ENCODE peak calls at places on chromosomes 7 and 10, in nine cellular contexts. One of them, this sample, is unnamed.

GRCh38 chr10:71272122-71272771 is 46.8 kb upstream of the SLC29A3 start:
- DNase-seq in transverse colon: no peak
- DNase-seq in GM12878: no peak
- DNase-seq in suprapubic skin: no peak
- DNase-seq in upper lobe of left lung: no peak
- DNase-seq in spleen: no peak
- DNase-seq in breast epithelium: no peak
- DNase-seq in GM23338: no peak
- DNase-seq in stomach: no peak
- DNase-seq in this sample: no peak

GRCh38 chr10:21122907-21123306 is 225.8 kb upstream of the NEBL start:
- DNase-seq in breast epithelium: no peak
- DNase-seq in GM23338: no peak
- DNase-seq in suprapubic skin: no peak
- DNase-seq in transverse colon: no peak
- DNase-seq in stomach: no peak
- DNase-seq in spleen: no peak
- DNase-seq in upper lobe of left lung: no peak
- DNase-seq in GM12878: no peak
- DNase-seq in this sample: no peak

GRCh38 chr7:2517004-2517403 is 2.6 kb upstream of the LFNG start:
- DNase-seq in GM23338: peak
- DNase-seq in breast epithelium: peak
- DNase-seq in stomach: no peak
- DNase-seq in upper lobe of left lung: no peak
- DNase-seq in spleen: no peak
- DNase-seq in GM12878: no peak
- DNase-seq in transverse colon: no peak
- DNase-seq in suprapubic skin: no peak
- DNase-seq in this sample: no peak

GRCh38 chr7:21946228-21946709 is 570 bp upstream of the CDCA7L start:
- DNase-seq in GM12878: no peak
- DNase-seq in stomach: no peak
- DNase-seq in upper lobe of left lung: peak
- DNase-seq in suprapubic skin: peak
- DNase-seq in GM23338: peak
- DNase-seq in breast epithelium: peak
- DNase-seq in transverse colon: no peak
- DNase-seq in spleen: no peak
- DNase-seq in this sample: no peak

GRCh38 chr7:17532861-17533404 is 234.5 kb downstream of the AHR start:
- DNase-seq in transverse colon: no peak
- DNase-seq in GM23338: no peak
- DNase-seq in spleen: no peak
- DNase-seq in suprapubic skin: no peak
- DNase-seq in breast epithelium: no peak
- DNase-seq in GM12878: no peak
- DNase-seq in stomach: no peak
- DNase-seq in upper lobe of left lung: no peak
- DNase-seq in this sample: no peak

GRCh38 chr7:816751-817671 is 15.3 kb upstream of the SUN1 start:
- DNase-seq in transverse colon: peak
- DNase-seq in GM12878: no peak
- DNase-seq in GM23338: peak
- DNase-seq in breast epithelium: peak
- DNase-seq in upper lobe of left lung: no peak
- DNase-seq in suprapubic skin: no peak
- DNase-seq in spleen: peak
- DNase-seq in stomach: no peak
- DNase-seq in this sample: no peak

GRCh38 chr7:130970696-130971095 is 236.7 kb upstream of the KLF14 start:
- DNase-seq in spleen: no peak
- DNase-seq in upper lobe of left lung: no peak
- DNase-seq in suprapubic skin: no peak
- DNase-seq in stomach: no peak
- DNase-seq in GM23338: no peak
- DNase-seq in GM12878: no peak
- DNase-seq in transverse colon: no peak
- DNase-seq in breast epithelium: no peak
- DNase-seq in this sample: no peak

GRCh38 chr10:87622290-87623004 is 37.2 kb upstream of the PAPSS2 start:
- DNase-seq in GM23338: peak
- DNase-seq in stomach: no peak
- DNase-seq in suprapubic skin: no peak
- DNase-seq in transverse colon: no peak
- DNase-seq in spleen: no peak
- DNase-seq in upper lobe of left lung: no peak
- DNase-seq in GM12878: no peak
- DNase-seq in breast epithelium: no peak
- DNase-seq in this sample: no peak

GRCh38 chr7:48312151-48312550 is 140.9 kb downstream of the ABCA13 start:
- DNase-seq in stomach: no peak
- DNase-seq in GM12878: no peak
- DNase-seq in upper lobe of left lung: no peak
- DNase-seq in spleen: no peak
- DNase-seq in breast epithelium: no peak
- DNase-seq in transverse colon: no peak
- DNase-seq in suprapubic skin: no peak
- DNase-seq in GM23338: no peak
- DNase-seq in this sample: no peak

GRCh38 chr7:147858421-147858820 is 732.1 kb upstream of the C7orf33 start:
- DNase-seq in suprapubic skin: no peak
- DNase-seq in stomach: no peak
- DNase-seq in transverse colon: no peak
- DNase-seq in upper lobe of left lung: no peak
- DNase-seq in GM23338: no peak
- DNase-seq in GM12878: no peak
- DNase-seq in breast epithelium: no peak
- DNase-seq in spleen: no peak
- DNase-seq in this sample: no peak

GRCh38 chr10:52598936-52599335 is 173.6 kb downstream of the MBL2 start:
- DNase-seq in GM12878: no peak
- DNase-seq in GM23338: no peak
- DNase-seq in breast epithelium: no peak
- DNase-seq in transverse colon: no peak
- DNase-seq in upper lobe of left lung: no peak
- DNase-seq in spleen: no peak
- DNase-seq in stomach: no peak
- DNase-seq in suprapubic skin: no peak
- DNase-seq in this sample: no peak

GRCh38 chr7:27046854-27047549 is 48.8 kb downstream of the HOXA1 start:
- DNase-seq in GM12878: no peak
- DNase-seq in GM23338: no peak
- DNase-seq in breast epithelium: no peak
- DNase-seq in suprapubic skin: no peak
- DNase-seq in stomach: no peak
- DNase-seq in spleen: no peak
- DNase-seq in upper lobe of left lung: no peak
- DNase-seq in transverse colon: no peak
- DNase-seq in this sample: peak

GRCh38 chr10:72330059-72330426 is 24.7 kb downstream of the DNAJB12 start:
- DNase-seq in breast epithelium: no peak
- DNase-seq in GM23338: no peak
- DNase-seq in spleen: no peak
- DNase-seq in upper lobe of left lung: no peak
- DNase-seq in suprapubic skin: no peak
- DNase-seq in transverse colon: no peak
- DNase-seq in GM12878: no peak
- DNase-seq in stomach: no peak
- DNase-seq in this sample: no peak

GRCh38 chr10:72329290-72330058 is 25.2 kb downstream of the DNAJB12 start:
- DNase-seq in GM23338: no peak
- DNase-seq in stomach: peak
- DNase-seq in spleen: peak
- DNase-seq in breast epithelium: no peak
- DNase-seq in GM12878: no peak
- DNase-seq in suprapubic skin: peak
- DNase-seq in transverse colon: no peak
- DNase-seq in upper lobe of left lung: peak
- DNase-seq in this sample: no peak

GRCh38 chr10:72328829-72329204 is 25.9 kb downstream of the DNAJB12 start:
- DNase-seq in spleen: no peak
- DNase-seq in upper lobe of left lung: no peak
- DNase-seq in suprapubic skin: peak
- DNase-seq in GM12878: no peak
- DNase-seq in GM23338: no peak
- DNase-seq in breast epithelium: no peak
- DNase-seq in stomach: no peak
- DNase-seq in transverse colon: no peak
- DNase-seq in this sample: no peak

GRCh38 chr10:72331575-72332422 is 22.9 kb downstream of the DNAJB12 start:
- DNase-seq in transverse colon: peak
- DNase-seq in breast epithelium: peak
- DNase-seq in GM23338: peak
- DNase-seq in suprapubic skin: no peak
- DNase-seq in GM12878: peak
- DNase-seq in spleen: peak
- DNase-seq in upper lobe of left lung: peak
- DNase-seq in stomach: peak
- DNase-seq in this sample: no peak

GRCh38 chr10:72328045-72328828 is 26.5 kb downstream of the DNAJB12 start:
- DNase-seq in spleen: no peak
- DNase-seq in transverse colon: peak
- DNase-seq in upper lobe of left lung: peak
- DNase-seq in GM12878: no peak
- DNase-seq in stomach: peak
- DNase-seq in breast epithelium: no peak
- DNase-seq in GM23338: peak
- DNase-seq in suprapubic skin: peak
- DNase-seq in this sample: peak
- TF ChIP-seq CTCF in spleen: peak
- TF ChIP-seq CTCF in transverse colon: peak
- TF ChIP-seq CTCF in upper lobe of left lung: peak
- TF ChIP-seq CTCF in GM12878: peak
- TF ChIP-seq CTCF in stomach: peak
- TF ChIP-seq CTCF in breast epithelium: peak
- TF ChIP-seq CTCF in GM23338: peak
- TF ChIP-seq CTCF in suprapubic skin: peak
- TF ChIP-seq CTCF in this sample: peak

DNA sequence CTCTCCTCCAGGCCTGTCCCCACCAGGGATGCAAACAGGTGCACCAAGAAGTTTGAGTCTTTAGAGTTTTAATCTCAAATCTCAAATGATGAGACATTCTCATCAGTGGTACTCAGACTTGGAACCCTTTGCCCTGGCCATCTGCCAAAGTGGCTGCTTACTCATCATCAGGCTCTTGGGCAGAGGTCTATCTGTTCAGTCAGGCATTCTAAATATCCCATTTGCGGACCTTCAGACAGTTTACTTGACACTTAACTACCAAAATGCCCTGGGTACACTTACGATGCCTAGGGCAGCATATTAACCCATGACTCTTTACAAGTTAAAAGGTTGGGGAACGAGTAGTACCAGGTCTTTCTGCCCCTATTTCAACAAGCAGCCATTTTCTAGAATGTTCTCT is 61.2 kb upstream of the YAE1 start:
- DNase-seq in GM12878: no peak
- DNase-seq in suprapubic skin: no peak
- DNase-seq in GM23338: no peak
- DNase-seq in upper lobe of left lung: no peak
- DNase-seq in transverse colon: no peak
- DNase-seq in breast epithelium: no peak
- DNase-seq in stomach: no peak
- DNase-seq in spleen: no peak
- DNase-seq in this sample: no peak
- TF ChIP-seq POLR2AphosphoS5 in GM12878: no peak
- TF ChIP-seq POLR2AphosphoS5 in suprapubic skin: no peak
- TF ChIP-seq POLR2AphosphoS5 in GM23338: no peak
- TF ChIP-seq POLR2AphosphoS5 in upper lobe of left lung: no peak
- TF ChIP-seq POLR2AphosphoS5 in transverse colon: no peak
- TF ChIP-seq POLR2AphosphoS5 in breast epithelium: no peak
- TF ChIP-seq POLR2AphosphoS5 in stomach: no peak
- TF ChIP-seq POLR2AphosphoS5 in spleen: no peak
- TF ChIP-seq POLR2AphosphoS5 in this sample: no peak

DNA sequence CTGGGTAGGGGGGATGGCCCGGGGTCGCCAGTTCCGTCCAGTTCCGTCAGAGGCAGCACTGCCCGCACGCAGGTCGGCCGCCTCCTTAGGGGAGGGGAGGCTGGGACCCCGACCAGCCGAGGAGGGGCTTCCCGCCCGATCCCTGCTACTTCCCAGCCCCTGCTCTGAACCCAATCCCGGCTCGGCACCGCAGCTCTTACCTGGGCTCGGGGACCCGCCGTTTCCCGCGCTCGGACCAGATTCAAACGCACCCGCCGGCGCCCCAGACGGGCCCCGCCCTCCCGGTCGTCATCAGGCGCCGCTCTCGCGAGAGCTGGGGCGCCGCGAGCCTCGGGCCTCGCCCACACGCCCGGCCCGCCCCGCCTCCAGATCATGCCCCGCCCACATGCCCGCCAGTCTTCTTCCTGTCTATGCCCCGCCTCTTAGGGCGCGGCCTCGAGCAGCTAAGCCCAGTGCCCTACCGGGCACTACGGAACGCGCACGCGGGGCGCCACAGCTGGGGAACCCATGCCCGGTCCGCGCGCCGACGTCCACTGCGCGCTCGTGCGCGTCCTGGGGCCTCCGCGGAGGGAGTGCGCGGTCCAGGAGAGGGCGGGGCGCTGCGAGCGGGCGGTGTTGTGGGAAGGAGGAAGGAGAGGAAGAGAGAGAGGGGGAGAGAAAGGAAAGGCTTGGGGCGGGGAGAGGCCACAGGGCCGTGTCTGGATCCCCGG is at the start of gene NCAPG2:
- DNase-seq in stomach: peak
- DNase-seq in breast epithelium: peak
- DNase-seq in spleen: peak
- DNase-seq in GM12878: peak
- DNase-seq in suprapubic skin: peak
- DNase-seq in GM23338: peak
- DNase-seq in transverse colon: peak
- DNase-seq in upper lobe of left lung: peak
- DNase-seq in this sample: peak
- TF ChIP-seq CTCF in stomach: peak
- TF ChIP-seq CTCF in breast epithelium: peak
- TF ChIP-seq CTCF in spleen: peak
- TF ChIP-seq CTCF in GM12878: no peak
- TF ChIP-seq CTCF in suprapubic skin: peak
- TF ChIP-seq CTCF in GM23338: no peak
- TF ChIP-seq CTCF in transverse colon: peak
- TF ChIP-seq CTCF in upper lobe of left lung: peak
- TF ChIP-seq CTCF in this sample: no peak

DNA sequence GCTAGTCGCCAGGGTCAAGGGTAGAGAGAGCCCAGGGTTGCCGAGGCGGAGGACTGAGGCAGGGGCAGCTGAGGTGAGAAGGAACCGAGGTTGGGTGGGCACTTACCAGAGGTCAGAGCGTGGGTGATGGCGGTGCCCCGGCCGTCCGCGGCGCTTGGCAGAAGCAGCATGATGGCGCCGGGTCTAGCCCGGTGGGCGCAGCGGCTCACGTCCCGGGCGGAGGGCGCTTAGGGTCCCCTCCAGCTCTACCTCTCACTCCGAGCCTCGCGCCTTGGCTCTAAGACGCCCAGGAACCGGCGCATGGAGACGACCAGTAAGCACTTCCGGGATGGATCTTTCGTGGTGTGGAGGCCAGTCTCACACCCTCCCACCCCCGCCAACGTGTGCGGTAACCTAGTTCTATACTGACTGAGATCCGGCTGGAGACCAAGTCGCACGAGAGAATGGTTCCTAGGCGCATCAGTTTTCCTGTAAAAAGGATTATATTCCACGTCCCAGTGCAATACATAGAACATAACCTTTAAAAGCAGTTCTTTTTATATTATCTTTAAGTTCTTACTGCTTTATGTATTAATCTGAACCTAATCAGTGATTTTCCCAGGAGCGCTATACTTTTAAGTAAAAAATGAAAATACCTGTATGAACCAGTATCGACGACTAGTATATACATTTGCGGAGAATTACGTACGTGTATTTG is at the start of gene DNAJC2:
- DNase-seq in transverse colon: peak
- DNase-seq in upper lobe of left lung: peak
- DNase-seq in GM12878: peak
- DNase-seq in spleen: peak
- DNase-seq in GM23338: peak
- DNase-seq in breast epithelium: peak
- DNase-seq in suprapubic skin: peak
- DNase-seq in stomach: peak
- DNase-seq in this sample: peak
- TF ChIP-seq POLR2AphosphoS5 in transverse colon: peak
- TF ChIP-seq POLR2AphosphoS5 in upper lobe of left lung: peak
- TF ChIP-seq POLR2AphosphoS5 in GM12878: peak
- TF ChIP-seq POLR2AphosphoS5 in spleen: peak
- TF ChIP-seq POLR2AphosphoS5 in GM23338: peak
- TF ChIP-seq POLR2AphosphoS5 in breast epithelium: peak
- TF ChIP-seq POLR2AphosphoS5 in suprapubic skin: peak
- TF ChIP-seq POLR2AphosphoS5 in stomach: peak
- TF ChIP-seq POLR2AphosphoS5 in this sample: peak

This sample was measured in Panc1.